ENCODE peak calls at places on chromosomes 7 and 10, in ten cellular contexts. E, G, V, X, Z, P, D, O, T and Y are unnamed samples.

GRCh38 chr10:59808896-59809643 is 55.8 kb upstream of the MRLN start:
- DNase-seq in E (peak), G (peak), V (no peak), X (no peak), Z (peak), P (peak), D (peak), O (peak), T (peak), Y (peak)

GRCh38 chr7:35908305-35909223 is 107.7 kb downstream of the SEPTIN7 start:
- DNase-seq in E (no peak), G (peak), V (no peak), X (no peak), Z (peak), P (no peak), D (no peak), O (no peak), T (no peak), Y (no peak)

GRCh38 chr10:34491666-34492065 is 323.4 kb downstream of the PARD3 start:
- DNase-seq in E (no peak), G (no peak), V (no peak), X (no peak), Z (no peak), P (no peak), D (no peak), O (no peak), T (no peak), Y (no peak)

GRCh38 chr7:123876557-123877256 is 31.7 kb downstream of the HYAL4 start:
- DNase-seq in E (no peak), G (no peak), V (no peak), X (no peak), Z (no peak), P (no peak), D (no peak), O (no peak), T (no peak), Y (no peak)

GRCh38 chr7:605661-606450 is 86.2 kb upstream of the PDGFA start:
- DNase-seq in E (no peak), G (no peak), V (no peak), X (no peak), Z (no peak), P (no peak), D (no peak), O (no peak), T (no peak), Y (no peak)

GRCh38 chr10:74518076-74518475 is 308.3 kb upstream of the KAT6B start:
- DNase-seq in E (no peak), G (no peak), V (no peak), X (no peak), Z (no peak), P (no peak), D (no peak), O (no peak), T (no peak), Y (no peak)

GRCh38 chr10:6035926-6036575 is 26.1 kb downstream of the IL2RA start:
- DNase-seq in E (no peak), G (no peak), V (no peak), X (no peak), Z (no peak), P (peak), D (no peak), O (no peak), T (no peak), Y (no peak)

GRCh38 chr10:30902621-30903396 is 128.9 kb downstream of the ZNF438 start:
- DNase-seq in E (no peak), G (no peak), V (no peak), X (no peak), Z (peak), P (no peak), D (no peak), O (no peak), T (no peak), Y (no peak)

GRCh38 chr10:73854310-73854709 is 20.0 kb downstream of the CAMK2G start:
- DNase-seq in E (no peak), G (no peak), V (no peak), X (no peak), Z (no peak), P (no peak), D (no peak), O (no peak), T (no peak), Y (no peak)

GRCh38 chr7:148581685-148582084 is 8.9 kb upstream of the C7orf33 start:
- DNase-seq in E (no peak), G (no peak), V (no peak), X (no peak), Z (no peak), P (no peak), D (no peak), O (no peak), T (no peak), Y (no peak)

GRCh38 chr7:37732880-37733279 is 49.3 kb downstream of the GPR141 start:
- DNase-seq in E (no peak), G (no peak), V (no peak), X (no peak), Z (no peak), P (no peak), D (no peak), O (no peak), T (no peak), Y (no peak)

GRCh38 chr7:96526492-96526891 is 183.2 kb downstream of the SEM1 start:
- DNase-seq in E (no peak), G (no peak), V (no peak), X (no peak), Z (no peak), P (no peak), D (no peak), O (no peak), T (no peak), Y (no peak)

GRCh38 chr10:119633538-119634218 is 17.5 kb upstream of the BAG3 start:
- DNase-seq in E (no peak), G (no peak), V (no peak), X (no peak), Z (no peak), P (no peak), D (no peak), O (no peak), T (no peak), Y (no peak)

GRCh38 chr7:19392246-19392645 is 247.0 kb upstream of the FERD3L start:
- DNase-seq in E (no peak), G (no peak), V (peak), X (no peak), Z (no peak), P (no peak), D (peak), O (no peak), T (peak), Y (no peak)

GRCh38 chr10:101558671-101559595 is 29.1 kb downstream of the POLL start:
- DNase-seq in E (no peak), G (no peak), V (no peak), X (no peak), Z (no peak), P (no peak), D (no peak), O (no peak), T (no peak), Y (no peak)

GRCh38 chr7:25647007-25647406 is 418.7 kb upstream of the NPVF start:
- DNase-seq in E (no peak), G (no peak), V (no peak), X (no peak), Z (no peak), P (no peak), D (no peak), O (no peak), T (no peak), Y (no peak)

GRCh38 chr7:157691521-157692155 is 354.8 kb downstream of the DNAJB6 start:
- DNase-seq in E (no peak), G (no peak), V (no peak), X (no peak), Z (no peak), P (no peak), D (no peak), O (no peak), T (no peak), Y (no peak)

GRCh38 chr10:110708776-110709443 is 64.8 kb downstream of the RBM20 start:
- DNase-seq in E (no peak), G (no peak), V (no peak), X (no peak), Z (no peak), P (no peak), D (no peak), O (no peak), T (no peak), Y (no peak)

GRCh38 chr7:132029369-132030160 is 473.1 kb upstream of the PODXL start:
- DNase-seq in E (no peak), G (no peak), V (no peak), X (no peak), Z (no peak), P (no peak), D (no peak), O (no peak), T (no peak), Y (no peak)

GRCh38 chr7:22442187-22442886 is 57.7 kb downstream of the STEAP1B start:
- DNase-seq in E (no peak), G (peak), V (no peak), X (no peak), Z (no peak), P (no peak), D (no peak), O (no peak), T (no peak), Y (no peak)

GRCh38 chr7:76069238-76069638 is 21.3 kb downstream of the MDH2 start:
- DNase-seq in E (no peak), G (peak), V (peak), X (no peak), Z (peak), P (no peak), D (peak), O (peak), T (peak), Y (no peak)

GRCh38 chr10:13637303-13637856 is 50.6 kb downstream of the PRPF18 start:
- DNase-seq in E (no peak), G (no peak), V (no peak), X (no peak), Z (no peak), P (no peak), D (no peak), O (peak), T (no peak), Y (no peak)

GRCh38 chr7:139044813-139045794 is 9.3 kb upstream of the ZC3HAV1L start:
- DNase-seq in E (no peak), G (no peak), V (no peak), X (no peak), Z (no peak), P (no peak), D (no peak), O (no peak), T (no peak), Y (no peak)

GRCh38 chr7:74329225-74329624 is 40.0 kb downstream of the CLIP2 start:
- DNase-seq in E (no peak), G (no peak), V (no peak), X (no peak), Z (no peak), P (no peak), D (no peak), O (no peak), T (peak), Y (no peak)

GRCh38 chr10:80460399-80461207 is 6.5 kb downstream of the TSPAN14 start:
- DNase-seq in E (no peak), G (peak), V (no peak), X (no peak), Z (peak), P (no peak), D (peak), O (peak), T (peak), Y (no peak)

GRCh38 chr10:131771634-131772358 is 129.0 kb upstream of the PPP2R2D start:
- DNase-seq in E (no peak), G (no peak), V (no peak), X (no peak), Z (no peak), P (no peak), D (no peak), O (no peak), T (no peak), Y (no peak)

GRCh38 chr7:148929176-148929575 is 45.1 kb upstream of the EZH2 start:
- DNase-seq in E (no peak), G (no peak), V (no peak), X (no peak), Z (no peak), P (no peak), D (no peak), O (no peak), T (no peak), Y (no peak)

GRCh38 chr10:52864459-52865106 is 92.0 kb upstream of the MBL2 start:
- DNase-seq in E (no peak), G (peak), V (peak), X (no peak), Z (peak), P (no peak), D (no peak), O (peak), T (peak), Y (no peak)

GRCh38 chr10:124126139-124126538 is 32.7 kb upstream of the CHST15 start:
- DNase-seq in E (no peak), G (no peak), V (no peak), X (no peak), Z (no peak), P (no peak), D (no peak), O (no peak), T (no peak), Y (no peak)